ENCODE peak calls at places on chromosomes 11 and 22, in six cellular contexts. B, A, V, L, C and N are unnamed samples. For H3K4me1, the result is how much of the 10 kb centered on the place peaks cover.

GRCh38 chr11:79182794-79183193 is 258.0 kb downstream of the TENM4 start:
- DNase-seq in A (no peak), V (no peak), B (no peak), L (no peak), C (no peak), N (no peak)

GRCh38 chr22:40176921-40177737 is 596 bp upstream of the TNRC6B start:
- DNase-seq in B (peak), V (peak), L (peak), C (peak), A (no peak), N (peak)

GRCh38 chr11:65448418-65449196 is 26.0 kb downstream of the NEAT1 start:
- DNase-seq in A (no peak), L (no peak), V (peak), C (no peak), B (no peak), N (no peak)

GRCh38 chr11:70502677-70503076 is 104.3 kb downstream of the CTTN start:
- DNase-seq in C (no peak), V (no peak), L (no peak), A (peak), B (no peak), N (peak)

GRCh38 chr11:19263333-19263732 is 22.6 kb upstream of the E2F8 start:
- DNase-seq in B (no peak), C (no peak), L (no peak), A (no peak), V (no peak), N (no peak)

GRCh38 chr22:36659762-36660509 is 43.6 kb downstream of the CACNG2 start:
- DNase-seq in L (no peak), A (peak), V (peak), B (peak), C (peak), N (peak)

GRCh38 chr11:2579315-2580060 is 120.3 kb downstream of the KCNQ1OT1 start:
- DNase-seq in C (no peak), L (no peak), A (peak), V (no peak), B (peak), N (peak)

GRCh38 chr11:87425943-87426342 is 388.2 kb downstream of the TMEM135 start:
- DNase-seq in L (no peak), B (no peak), C (no peak), V (no peak), A (no peak), N (no peak)

GRCh38 chr11:34890812-34891211 is 25.4 kb downstream of the APIP start:
- DNase-seq in B (no peak), V (peak), L (no peak), A (no peak), C (peak), N (no peak)

GRCh38 chr11:121415861-121416260 is 36.3 kb upstream of the SORL1 start:
- DNase-seq in L (no peak), B (no peak), C (peak), V (peak), A (no peak), N (no peak)

GRCh38 chr11:58573451-58574104 is 2.1 kb downstream of the LPXN start:
- DNase-seq in L (no peak), B (no peak), C (peak), A (no peak), V (peak), N (no peak)

GRCh38 chr22:36160499-36160942 is at the start of gene APOL3:
- DNase-seq in B (peak), L (peak), V (no peak), C (no peak), A (peak), N (no peak)

GRCh38 chr22:37043828-37044538 is 7.6 kb upstream of the KCTD17 start:
- DNase-seq in C (peak), V (peak), L (no peak), A (peak), B (no peak), N (peak)

GRCh38 chr11:9528573-9529332 is 44.7 kb upstream of the WEE1 start:
- DNase-seq in L (no peak), B (no peak), V (no peak), C (no peak), A (no peak), N (no peak)

GRCh38 chr11:42770444-42771065 is 541.2 kb upstream of the API5 start:
- DNase-seq in V (no peak), C (peak), L (no peak), B (no peak), A (no peak), N (peak)

GRCh38 chr11:117843666-117844484 is 19.3 kb upstream of the FXYD2 start:
- DNase-seq in A (peak), C (peak), V (no peak), L (no peak), B (peak), N (peak)

DNA sequence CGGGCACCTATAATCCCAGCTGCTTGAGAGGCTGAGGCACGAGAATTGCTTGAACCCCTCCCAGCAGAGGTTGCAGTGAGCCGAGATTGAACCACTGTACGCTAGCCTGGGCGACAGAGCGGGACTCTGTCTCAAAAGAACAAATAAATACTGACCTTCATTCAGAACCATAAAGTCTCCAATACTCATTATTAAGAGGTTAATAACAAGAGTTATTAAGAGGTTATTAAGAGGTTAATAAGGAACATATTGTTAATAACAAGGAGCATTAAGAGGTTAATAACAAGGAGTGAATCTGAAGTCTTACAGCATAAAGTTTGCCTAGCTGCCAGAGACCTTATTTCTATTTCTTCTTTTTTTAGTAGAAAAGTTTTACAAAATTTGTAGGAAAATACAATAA is 7.6 kb downstream of the CELF1 start:
- DNase-seq in A (no peak), L (no peak), V (no peak), C (no peak), B (no peak), N (no peak)
- H3K4me1 ChIP-seq in A (half or more), L (under half), V (under half), C (under half), B (under half), N (under half)

GRCh38 chr11:64229090-64229958 is 1.0 kb upstream of the DNAJC4 start:
- DNase-seq in L (no peak), A (peak), V (no peak), C (no peak), B (no peak), N (no peak)
- H3K4me1 ChIP-seq in L (under half), A (half or more), V (under half), C (under half), B (under half), N (under half)

GRCh38 chr11:45086526-45086925 is 59.9 kb upstream of the PRDM11 start:
- DNase-seq in C (no peak), L (no peak), A (no peak), B (no peak), V (no peak), N (no peak)
- H3K4me1 ChIP-seq in C (under half), L (under half), A (half or more), B (under half), V (under half), N (under half)

DNA sequence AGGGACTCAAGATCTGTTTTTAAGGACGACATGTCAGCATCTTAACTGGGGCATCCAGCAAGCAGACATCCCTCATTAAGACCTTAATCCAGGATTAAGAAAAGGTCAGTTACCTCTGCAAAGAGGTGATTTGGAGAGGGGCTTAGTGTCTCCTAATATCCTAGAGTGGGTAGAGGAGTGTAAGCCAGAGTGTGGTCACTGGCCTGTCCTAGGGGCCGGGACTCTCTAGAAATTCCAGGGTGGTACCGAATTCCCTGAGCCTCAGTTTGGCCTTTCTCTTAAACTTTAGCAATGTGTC is 103.9 kb downstream of the SCN3B start:
- DNase-seq in A (no peak), L (no peak), B (no peak), C (no peak), V (no peak), N (no peak)
- H3K4me1 ChIP-seq in A (under half), L (under half), B (under half), C (under half), V (under half), N (under half)

GRCh38 chr11:6677018-6677417 is 6.1 kb downstream of the MRPL17 start:
- DNase-seq in B (no peak), V (no peak), C (no peak), L (no peak), A (no peak), N (no peak)
- H3K4me1 ChIP-seq in B (under half), V (under half), C (under half), L (under half), A (under half), N (under half)

GRCh38 chr11:11843233-11843632 is 1.5 kb downstream of the USP47 start:
- DNase-seq in V (peak), A (no peak), L (no peak), B (no peak), C (no peak), N (no peak)
- H3K4me1 ChIP-seq in V (under half), A (half or more), L (under half), B (under half), C (under half), N (under half)

GRCh38 chr11:74269161-74269809 is 42.2 kb downstream of the P4HA3 start:
- DNase-seq in A (no peak), V (no peak), C (no peak), L (no peak), B (no peak), N (no peak)
- H3K4me1 ChIP-seq in A (under half), V (under half), C (under half), L (under half), B (under half), N (under half)